ENCODE peak calls at places on chromosomes 2 and 18, in six cellular contexts. One of them, this sample, is unnamed.

GRCh38 chr18:77910347-77910746 is 660.7 kb downstream of the GALR1 start:
- DNase-seq in HFFc6: no peak
- DNase-seq in NCI-H1105 treated with DMSO at 0.1 percent for 48 hours: no peak
- DNase-seq in GDM1: no peak
- DNase-seq in stimulated activated CD4-positive, alpha-beta T cell treated with anti-CD3 and anti-CD28 coated beads, Interleukin-4, amount 100 ng/mL, for 24 hours: no peak
- DNase-seq in fibroblast of the conjunctiva: no peak
- DNase-seq in this sample: no peak

GRCh38 chr2:23510471-23510870 is 125.5 kb downstream of the KLHL29 start:
- DNase-seq in HFFc6: no peak
- DNase-seq in NCI-H1105 treated with DMSO at 0.1 percent for 48 hours: peak
- DNase-seq in GDM1: no peak
- DNase-seq in stimulated activated CD4-positive, alpha-beta T cell treated with anti-CD3 and anti-CD28 coated beads, Interleukin-4, amount 100 ng/mL, for 24 hours: no peak
- DNase-seq in fibroblast of the conjunctiva: no peak
- DNase-seq in this sample: no peak

GRCh38 chr2:16241166-16242160 is 301.1 kb downstream of the MYCN start:
- DNase-seq in HFFc6: no peak
- DNase-seq in NCI-H1105 treated with DMSO at 0.1 percent for 48 hours: no peak
- DNase-seq in GDM1: no peak
- DNase-seq in stimulated activated CD4-positive, alpha-beta T cell treated with anti-CD3 and anti-CD28 coated beads, Interleukin-4, amount 100 ng/mL, for 24 hours: no peak
- DNase-seq in fibroblast of the conjunctiva: no peak
- DNase-seq in this sample: no peak

GRCh38 chr18:73545497-73545896 is 602.1 kb downstream of the FBXO15 start:
- DNase-seq in HFFc6: no peak
- DNase-seq in NCI-H1105 treated with DMSO at 0.1 percent for 48 hours: no peak
- DNase-seq in GDM1: no peak
- DNase-seq in stimulated activated CD4-positive, alpha-beta T cell treated with anti-CD3 and anti-CD28 coated beads, Interleukin-4, amount 100 ng/mL, for 24 hours: no peak
- DNase-seq in fibroblast of the conjunctiva: no peak
- DNase-seq in this sample: no peak

GRCh38 chr2:142445023-142445422 is 314.2 kb upstream of the LRP1B start:
- DNase-seq in HFFc6: no peak
- DNase-seq in NCI-H1105 treated with DMSO at 0.1 percent for 48 hours: no peak
- DNase-seq in GDM1: no peak
- DNase-seq in stimulated activated CD4-positive, alpha-beta T cell treated with anti-CD3 and anti-CD28 coated beads, Interleukin-4, amount 100 ng/mL, for 24 hours: no peak
- DNase-seq in fibroblast of the conjunctiva: no peak
- DNase-seq in this sample: no peak

GRCh38 chr2:100412866-100413265 is 4.6 kb downstream of the CHST10 start:
- DNase-seq in HFFc6: no peak
- DNase-seq in NCI-H1105 treated with DMSO at 0.1 percent for 48 hours: no peak
- DNase-seq in GDM1: no peak
- DNase-seq in stimulated activated CD4-positive, alpha-beta T cell treated with anti-CD3 and anti-CD28 coated beads, Interleukin-4, amount 100 ng/mL, for 24 hours: no peak
- DNase-seq in fibroblast of the conjunctiva: no peak
- DNase-seq in this sample: no peak

GRCh38 chr2:240433973-240434727 is 1.3 kb upstream of the GPC1 start:
- DNase-seq in HFFc6: peak
- DNase-seq in NCI-H1105 treated with DMSO at 0.1 percent for 48 hours: no peak
- DNase-seq in GDM1: no peak
- DNase-seq in stimulated activated CD4-positive, alpha-beta T cell treated with anti-CD3 and anti-CD28 coated beads, Interleukin-4, amount 100 ng/mL, for 24 hours: peak
- DNase-seq in fibroblast of the conjunctiva: peak
- DNase-seq in this sample: peak

GRCh38 chr2:138432971-138433370 is 68.6 kb upstream of the SPOPL start:
- DNase-seq in HFFc6: no peak
- DNase-seq in NCI-H1105 treated with DMSO at 0.1 percent for 48 hours: no peak
- DNase-seq in GDM1: no peak
- DNase-seq in stimulated activated CD4-positive, alpha-beta T cell treated with anti-CD3 and anti-CD28 coated beads, Interleukin-4, amount 100 ng/mL, for 24 hours: no peak
- DNase-seq in fibroblast of the conjunctiva: no peak
- DNase-seq in this sample: no peak

GRCh38 chr2:239831272-239831731 is 193.8 kb downstream of the NDUFA10 start:
- DNase-seq in HFFc6: no peak
- DNase-seq in NCI-H1105 treated with DMSO at 0.1 percent for 48 hours: no peak
- DNase-seq in GDM1: no peak
- DNase-seq in stimulated activated CD4-positive, alpha-beta T cell treated with anti-CD3 and anti-CD28 coated beads, Interleukin-4, amount 100 ng/mL, for 24 hours: no peak
- DNase-seq in fibroblast of the conjunctiva: no peak
- DNase-seq in this sample: no peak

GRCh38 chr18:24601624-24602023 is 141.2 kb downstream of the HRH4 start:
- DNase-seq in HFFc6: no peak
- DNase-seq in NCI-H1105 treated with DMSO at 0.1 percent for 48 hours: no peak
- DNase-seq in GDM1: no peak
- DNase-seq in stimulated activated CD4-positive, alpha-beta T cell treated with anti-CD3 and anti-CD28 coated beads, Interleukin-4, amount 100 ng/mL, for 24 hours: no peak
- DNase-seq in fibroblast of the conjunctiva: no peak
- DNase-seq in this sample: no peak

GRCh38 chr2:169343202-169343601 is 19.1 kb downstream of the LRP2 start:
- DNase-seq in HFFc6: no peak
- DNase-seq in NCI-H1105 treated with DMSO at 0.1 percent for 48 hours: no peak
- DNase-seq in GDM1: no peak
- DNase-seq in stimulated activated CD4-positive, alpha-beta T cell treated with anti-CD3 and anti-CD28 coated beads, Interleukin-4, amount 100 ng/mL, for 24 hours: no peak
- DNase-seq in fibroblast of the conjunctiva: no peak
- DNase-seq in this sample: no peak

GRCh38 chr2:51483720-51484119 is 451.8 kb upstream of the NRXN1 start:
- DNase-seq in HFFc6: no peak
- DNase-seq in NCI-H1105 treated with DMSO at 0.1 percent for 48 hours: no peak
- DNase-seq in GDM1: no peak
- DNase-seq in stimulated activated CD4-positive, alpha-beta T cell treated with anti-CD3 and anti-CD28 coated beads, Interleukin-4, amount 100 ng/mL, for 24 hours: no peak
- DNase-seq in fibroblast of the conjunctiva: no peak
- DNase-seq in this sample: no peak

GRCh38 chr18:54529444-54529843 is 61.6 kb upstream of the DYNAP start:
- DNase-seq in HFFc6: no peak
- DNase-seq in NCI-H1105 treated with DMSO at 0.1 percent for 48 hours: no peak
- DNase-seq in GDM1: no peak
- DNase-seq in stimulated activated CD4-positive, alpha-beta T cell treated with anti-CD3 and anti-CD28 coated beads, Interleukin-4, amount 100 ng/mL, for 24 hours: no peak
- DNase-seq in fibroblast of the conjunctiva: no peak
- DNase-seq in this sample: no peak

GRCh38 chr2:185934232-185934631 is 195.6 kb downstream of the FSIP2 start:
- DNase-seq in HFFc6: no peak
- DNase-seq in NCI-H1105 treated with DMSO at 0.1 percent for 48 hours: no peak
- DNase-seq in GDM1: no peak
- DNase-seq in stimulated activated CD4-positive, alpha-beta T cell treated with anti-CD3 and anti-CD28 coated beads, Interleukin-4, amount 100 ng/mL, for 24 hours: no peak
- DNase-seq in fibroblast of the conjunctiva: no peak
- DNase-seq in this sample: no peak

GRCh38 chr2:184455616-184456015 is 142.7 kb upstream of the ZNF804A start:
- DNase-seq in HFFc6: no peak
- DNase-seq in NCI-H1105 treated with DMSO at 0.1 percent for 48 hours: no peak
- DNase-seq in GDM1: no peak
- DNase-seq in stimulated activated CD4-positive, alpha-beta T cell treated with anti-CD3 and anti-CD28 coated beads, Interleukin-4, amount 100 ng/mL, for 24 hours: no peak
- DNase-seq in fibroblast of the conjunctiva: no peak
- DNase-seq in this sample: no peak

GRCh38 chr18:79506191-79507075 is 110.7 kb downstream of the NFATC1 start:
- DNase-seq in HFFc6: no peak
- DNase-seq in NCI-H1105 treated with DMSO at 0.1 percent for 48 hours: no peak
- DNase-seq in GDM1: no peak
- DNase-seq in stimulated activated CD4-positive, alpha-beta T cell treated with anti-CD3 and anti-CD28 coated beads, Interleukin-4, amount 100 ng/mL, for 24 hours: no peak
- DNase-seq in fibroblast of the conjunctiva: no peak
- DNase-seq in this sample: no peak

GRCh38 chr2:147843421-147843863 is 1.4 kb upstream of the ACVR2A start:
- DNase-seq in HFFc6: peak
- DNase-seq in NCI-H1105 treated with DMSO at 0.1 percent for 48 hours: peak
- DNase-seq in GDM1: no peak
- DNase-seq in stimulated activated CD4-positive, alpha-beta T cell treated with anti-CD3 and anti-CD28 coated beads, Interleukin-4, amount 100 ng/mL, for 24 hours: no peak
- DNase-seq in fibroblast of the conjunctiva: no peak
- DNase-seq in this sample: no peak

GRCh38 chr2:177161741-177162440 is 50.7 kb upstream of the HNRNPA3 start:
- DNase-seq in HFFc6: peak
- DNase-seq in NCI-H1105 treated with DMSO at 0.1 percent for 48 hours: peak
- DNase-seq in GDM1: no peak
- DNase-seq in stimulated activated CD4-positive, alpha-beta T cell treated with anti-CD3 and anti-CD28 coated beads, Interleukin-4, amount 100 ng/mL, for 24 hours: peak
- DNase-seq in fibroblast of the conjunctiva: no peak
- DNase-seq in this sample: no peak

GRCh38 chr2:238305092-238305862 is 15.0 kb upstream of the TRAF3IP1 start:
- DNase-seq in HFFc6: no peak
- DNase-seq in NCI-H1105 treated with DMSO at 0.1 percent for 48 hours: no peak
- DNase-seq in GDM1: no peak
- DNase-seq in stimulated activated CD4-positive, alpha-beta T cell treated with anti-CD3 and anti-CD28 coated beads, Interleukin-4, amount 100 ng/mL, for 24 hours: no peak
- DNase-seq in fibroblast of the conjunctiva: no peak
- DNase-seq in this sample: no peak

GRCh38 chr2:217331577-217332139 is 471.8 kb upstream of the TNP1 start:
- DNase-seq in HFFc6: peak
- DNase-seq in NCI-H1105 treated with DMSO at 0.1 percent for 48 hours: no peak
- DNase-seq in GDM1: no peak
- DNase-seq in stimulated activated CD4-positive, alpha-beta T cell treated with anti-CD3 and anti-CD28 coated beads, Interleukin-4, amount 100 ng/mL, for 24 hours: no peak
- DNase-seq in fibroblast of the conjunctiva: peak
- DNase-seq in this sample: no peak

GRCh38 chr2:6535572-6535971 is 330.1 kb downstream of the CMPK2 start:
- DNase-seq in HFFc6: no peak
- DNase-seq in NCI-H1105 treated with DMSO at 0.1 percent for 48 hours: no peak
- DNase-seq in GDM1: no peak
- DNase-seq in stimulated activated CD4-positive, alpha-beta T cell treated with anti-CD3 and anti-CD28 coated beads, Interleukin-4, amount 100 ng/mL, for 24 hours: no peak
- DNase-seq in fibroblast of the conjunctiva: no peak
- DNase-seq in this sample: no peak

GRCh38 chr2:75565523-75566449 is 5.0 kb upstream of the EVA1A start:
- DNase-seq in HFFc6: peak
- DNase-seq in NCI-H1105 treated with DMSO at 0.1 percent for 48 hours: no peak
- DNase-seq in GDM1: no peak
- DNase-seq in stimulated activated CD4-positive, alpha-beta T cell treated with anti-CD3 and anti-CD28 coated beads, Interleukin-4, amount 100 ng/mL, for 24 hours: no peak
- DNase-seq in fibroblast of the conjunctiva: no peak
- DNase-seq in this sample: no peak

GRCh38 chr18:9334351-9335254 is at the start of gene TWSG1:
- DNase-seq in HFFc6: peak
- DNase-seq in NCI-H1105 treated with DMSO at 0.1 percent for 48 hours: peak
- DNase-seq in GDM1: peak
- DNase-seq in stimulated activated CD4-positive, alpha-beta T cell treated with anti-CD3 and anti-CD28 coated beads, Interleukin-4, amount 100 ng/mL, for 24 hours: peak
- DNase-seq in fibroblast of the conjunctiva: peak
- DNase-seq in this sample: peak

GRCh38 chr18:9038277-9038871 is 64.1 kb upstream of the NDUFV2 start:
- DNase-seq in HFFc6: no peak
- DNase-seq in NCI-H1105 treated with DMSO at 0.1 percent for 48 hours: no peak
- DNase-seq in GDM1: no peak
- DNase-seq in stimulated activated CD4-positive, alpha-beta T cell treated with anti-CD3 and anti-CD28 coated beads, Interleukin-4, amount 100 ng/mL, for 24 hours: no peak
- DNase-seq in fibroblast of the conjunctiva: no peak
- DNase-seq in this sample: no peak

GRCh38 chr2:195820373-195820772 is 163.3 kb downstream of the SLC39A10 start:
- DNase-seq in HFFc6: peak
- DNase-seq in NCI-H1105 treated with DMSO at 0.1 percent for 48 hours: no peak
- DNase-seq in GDM1: no peak
- DNase-seq in stimulated activated CD4-positive, alpha-beta T cell treated with anti-CD3 and anti-CD28 coated beads, Interleukin-4, amount 100 ng/mL, for 24 hours: no peak
- DNase-seq in fibroblast of the conjunctiva: peak
- DNase-seq in this sample: no peak

GRCh38 chr2:45207105-45207504 is 197.9 kb upstream of the SIX2 start:
- DNase-seq in HFFc6: no peak
- DNase-seq in NCI-H1105 treated with DMSO at 0.1 percent for 48 hours: no peak
- DNase-seq in GDM1: no peak
- DNase-seq in stimulated activated CD4-positive, alpha-beta T cell treated with anti-CD3 and anti-CD28 coated beads, Interleukin-4, amount 100 ng/mL, for 24 hours: no peak
- DNase-seq in fibroblast of the conjunctiva: no peak
- DNase-seq in this sample: no peak

GRCh38 chr2:234261736-234262135 is 211.2 kb downstream of the SPP2 start:
- DNase-seq in HFFc6: no peak
- DNase-seq in NCI-H1105 treated with DMSO at 0.1 percent for 48 hours: no peak
- DNase-seq in GDM1: no peak
- DNase-seq in stimulated activated CD4-positive, alpha-beta T cell treated with anti-CD3 and anti-CD28 coated beads, Interleukin-4, amount 100 ng/mL, for 24 hours: no peak
- DNase-seq in fibroblast of the conjunctiva: no peak
- DNase-seq in this sample: no peak

This sample was measured in activated CD4-positive, alpha-beta T cell treated with anti-CD3 and anti-CD28 coated beads, Interleukin-2, amount 50 U/mL, for 48 hours.